ENCODE peak calls at places on chromosomes 4 and X, in five cellular contexts. One of them, this sample, is unnamed.

GRCh38 chr4:147735413-147736301 is 3.8 kb downstream of the ARHGAP10 start:
- DNase-seq in cardiac muscle cell: peak
- DNase-seq in heart right ventricle: no peak
- DNase-seq in choroid plexus epithelial cell: no peak
- DNase-seq in AG09309: no peak
- DNase-seq in this sample: no peak

GRCh38 chr4:52588771-52589591 is 70.1 kb downstream of the USP46 start:
- DNase-seq in cardiac muscle cell: peak
- DNase-seq in heart right ventricle: no peak
- DNase-seq in choroid plexus epithelial cell: peak
- DNase-seq in AG09309: peak
- DNase-seq in this sample: no peak

GRCh38 chr4:25837107-25837506 is 25.7 kb downstream of the SEL1L3 start:
- DNase-seq in cardiac muscle cell: no peak
- DNase-seq in heart right ventricle: no peak
- DNase-seq in choroid plexus epithelial cell: no peak
- DNase-seq in AG09309: no peak
- DNase-seq in this sample: no peak

GRCh38 chr4:677431-678293 is 3.3 kb downstream of the MYL5 start:
- DNase-seq in cardiac muscle cell: no peak
- DNase-seq in heart right ventricle: no peak
- DNase-seq in choroid plexus epithelial cell: no peak
- DNase-seq in AG09309: no peak
- DNase-seq in this sample: no peak

GRCh38 chr4:122900314-122900713 is 22.1 kb downstream of the NUDT6 start:
- DNase-seq in cardiac muscle cell: no peak
- DNase-seq in heart right ventricle: no peak
- DNase-seq in choroid plexus epithelial cell: no peak
- DNase-seq in AG09309: no peak
- DNase-seq in this sample: no peak

GRCh38 chr4:142402925-142403324 is 443.2 kb downstream of the INPP4B start:
- DNase-seq in cardiac muscle cell: peak
- DNase-seq in heart right ventricle: no peak
- DNase-seq in choroid plexus epithelial cell: no peak
- DNase-seq in AG09309: no peak
- DNase-seq in this sample: no peak

GRCh38 chr4:105679186-105679585 is 29.3 kb downstream of the INTS12 start:
- DNase-seq in cardiac muscle cell: no peak
- DNase-seq in heart right ventricle: no peak
- DNase-seq in choroid plexus epithelial cell: peak
- DNase-seq in AG09309: no peak
- DNase-seq in this sample: no peak

GRCh38 chr4:53186714-53187358 is 179.0 kb downstream of the SCFD2 start:
- DNase-seq in cardiac muscle cell: no peak
- DNase-seq in heart right ventricle: no peak
- DNase-seq in choroid plexus epithelial cell: no peak
- DNase-seq in AG09309: no peak
- DNase-seq in this sample: no peak

GRCh38 chr4:55386073-55386472 is 9.7 kb upstream of the TMEM165 start:
- DNase-seq in cardiac muscle cell: peak
- DNase-seq in heart right ventricle: no peak
- DNase-seq in choroid plexus epithelial cell: peak
- DNase-seq in AG09309: no peak
- DNase-seq in this sample: no peak

GRCh38 chr4:46266106-46266505 is 123.8 kb downstream of the GABRA2 start:
- DNase-seq in cardiac muscle cell: no peak
- DNase-seq in heart right ventricle: no peak
- DNase-seq in choroid plexus epithelial cell: no peak
- DNase-seq in AG09309: no peak
- DNase-seq in this sample: no peak

GRCh38 chrX:137195296-137195695 is 161.5 kb upstream of the GPR101 start:
- DNase-seq in cardiac muscle cell: no peak
- DNase-seq in heart right ventricle: no peak
- DNase-seq in choroid plexus epithelial cell: no peak
- DNase-seq in AG09309: no peak
- DNase-seq in this sample: no peak

GRCh38 chrX:137198040-137198439 is 164.2 kb upstream of the GPR101 start:
- DNase-seq in cardiac muscle cell: no peak
- DNase-seq in heart right ventricle: no peak
- DNase-seq in choroid plexus epithelial cell: no peak
- DNase-seq in AG09309: no peak
- DNase-seq in this sample: no peak

GRCh38 chrX:137195991-137196390 is 162.2 kb upstream of the GPR101 start:
- DNase-seq in cardiac muscle cell: peak
- DNase-seq in heart right ventricle: no peak
- DNase-seq in choroid plexus epithelial cell: peak
- DNase-seq in AG09309: no peak
- DNase-seq in this sample: no peak

DNA sequence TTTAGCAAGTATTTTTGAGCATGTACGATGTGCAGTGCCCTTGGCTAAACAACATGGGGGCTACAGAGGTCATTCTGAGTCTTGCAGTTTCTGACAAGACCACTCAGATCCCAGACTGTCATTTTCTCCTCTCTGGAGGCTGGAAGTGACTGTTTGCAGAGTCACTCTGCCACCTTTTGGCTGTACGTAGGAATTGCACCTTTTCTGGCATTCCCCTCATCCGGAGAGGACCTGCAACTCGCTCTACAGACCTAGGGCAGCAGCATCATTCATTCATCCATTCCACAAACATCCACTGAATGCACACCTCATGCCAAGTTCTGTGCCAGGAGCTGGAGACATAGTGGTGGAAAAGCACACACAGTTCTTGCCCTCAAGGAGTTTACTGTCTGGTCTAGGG is 160.4 kb upstream of the GPR101 start:
- DNase-seq in cardiac muscle cell: peak
- DNase-seq in heart right ventricle: peak
- DNase-seq in choroid plexus epithelial cell: peak
- DNase-seq in AG09309: no peak
- DNase-seq in this sample: no peak
- TF ChIP-seq CTCF in cardiac muscle cell: peak
- TF ChIP-seq CTCF in heart right ventricle: peak
- TF ChIP-seq CTCF in choroid plexus epithelial cell: peak
- TF ChIP-seq CTCF in AG09309: peak
- TF ChIP-seq CTCF in this sample: peak

DNA sequence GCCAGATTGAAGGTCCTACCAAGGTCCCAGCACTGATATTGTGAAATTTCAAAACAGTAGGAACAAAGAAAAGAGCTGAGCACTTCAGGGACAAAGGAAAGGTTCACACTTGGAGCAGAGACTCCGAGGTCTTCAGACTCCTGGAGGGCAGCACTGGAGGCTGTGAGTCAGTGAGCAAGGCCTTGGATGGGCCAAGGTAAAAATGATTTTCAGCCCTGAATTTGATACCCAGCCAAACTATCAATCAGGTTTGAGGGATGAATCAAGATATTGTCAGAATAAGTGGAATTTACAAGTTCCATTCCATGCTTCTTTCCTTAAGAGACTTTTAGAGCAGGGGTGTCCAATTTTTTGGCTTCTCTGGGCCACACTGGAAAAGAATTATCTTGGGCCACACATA is 111.7 kb downstream of the ADRA2C start:
- DNase-seq in cardiac muscle cell: no peak
- DNase-seq in heart right ventricle: no peak
- DNase-seq in choroid plexus epithelial cell: no peak
- DNase-seq in AG09309: no peak
- DNase-seq in this sample: no peak
- H3K4me3 ChIP-seq in cardiac muscle cell: no peak
- H3K4me3 ChIP-seq in heart right ventricle: no peak
- H3K4me3 ChIP-seq in choroid plexus epithelial cell: no peak
- H3K4me3 ChIP-seq in AG09309: no peak
- H3K4me3 ChIP-seq in this sample: no peak

GRCh38 chrX:11757397-11757728 is 674 bp upstream of the MSL3 start:
- DNase-seq in cardiac muscle cell: no peak
- DNase-seq in heart right ventricle: no peak
- DNase-seq in choroid plexus epithelial cell: no peak
- DNase-seq in AG09309: no peak
- DNase-seq in this sample: no peak

GRCh38 chrX:11756354-11757318 is 1.4 kb upstream of the MSL3 start:
- DNase-seq in cardiac muscle cell: no peak
- DNase-seq in heart right ventricle: no peak
- DNase-seq in choroid plexus epithelial cell: peak
- DNase-seq in AG09309: no peak
- DNase-seq in this sample: no peak

GRCh38 chrX:11759172-11759460 is 1.1 kb downstream of the MSL3 start:
- DNase-seq in cardiac muscle cell: no peak
- DNase-seq in heart right ventricle: no peak
- DNase-seq in choroid plexus epithelial cell: no peak
- DNase-seq in AG09309: no peak
- DNase-seq in this sample: no peak

GRCh38 chrX:11758400-11759171 is 549 bp downstream of the MSL3 start:
- DNase-seq in cardiac muscle cell: peak
- DNase-seq in heart right ventricle: peak
- DNase-seq in choroid plexus epithelial cell: peak
- DNase-seq in AG09309: peak
- DNase-seq in this sample: no peak

DNA sequence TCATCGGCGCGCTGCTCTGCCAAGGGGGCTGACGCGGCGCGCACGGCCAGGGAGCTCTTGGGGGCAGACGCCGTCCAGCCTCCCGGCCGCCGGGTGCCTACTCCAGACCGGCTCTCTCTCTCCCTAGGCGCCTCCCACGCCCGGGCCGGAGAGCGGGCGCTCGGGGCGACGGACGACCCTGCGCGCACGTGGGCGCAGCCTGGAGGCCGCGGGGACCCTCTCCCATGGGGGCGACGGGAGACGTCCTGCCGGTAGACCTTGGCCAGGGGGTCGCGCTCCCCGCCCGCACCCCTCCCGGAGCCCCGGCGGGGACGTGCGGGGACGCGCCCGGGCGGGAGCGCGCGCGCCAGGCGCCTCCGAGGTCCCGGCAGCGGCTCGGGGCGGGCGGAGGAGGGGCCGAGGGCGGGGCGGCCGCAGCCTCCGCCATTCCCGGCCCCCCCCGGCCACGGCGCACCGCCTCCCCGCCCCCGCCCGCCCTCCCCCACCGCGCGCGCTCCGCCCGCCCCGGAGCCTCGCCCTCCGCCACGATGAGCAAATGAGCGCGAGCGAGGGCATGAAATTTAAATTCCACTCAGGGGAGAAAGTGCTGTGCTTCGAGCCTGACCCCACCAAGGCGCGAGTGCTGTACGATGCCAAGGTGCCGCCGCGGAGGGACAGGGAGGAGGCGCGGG is at the start of gene MSL3:
- DNase-seq in cardiac muscle cell: peak
- DNase-seq in heart right ventricle: peak
- DNase-seq in choroid plexus epithelial cell: peak
- DNase-seq in AG09309: no peak
- DNase-seq in this sample: no peak
- TF ChIP-seq CTCF in cardiac muscle cell: no peak
- TF ChIP-seq CTCF in heart right ventricle: no peak
- TF ChIP-seq CTCF in choroid plexus epithelial cell: no peak
- TF ChIP-seq CTCF in AG09309: no peak
- TF ChIP-seq CTCF in this sample: no peak

DNA sequence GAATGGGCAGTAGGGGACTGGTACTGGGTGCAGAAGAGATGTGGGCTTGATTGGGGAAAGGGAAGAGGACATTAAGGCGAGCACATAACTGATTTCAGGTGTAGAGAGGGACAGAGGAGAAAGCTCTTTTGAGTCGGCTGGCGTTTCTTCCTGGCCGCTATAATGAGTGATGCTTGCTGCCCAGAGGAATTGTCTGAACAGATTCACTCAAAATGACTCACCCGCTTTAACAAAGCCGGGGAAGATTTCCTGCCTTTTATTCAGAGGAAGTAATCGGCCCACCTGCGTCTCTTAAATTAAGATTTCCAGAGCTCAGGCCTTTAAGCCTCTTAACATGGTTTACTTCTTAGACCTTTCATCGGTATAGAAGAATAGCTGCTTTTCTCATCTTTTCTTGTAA is 102.1 kb upstream of the AP1S2 start:
- DNase-seq in cardiac muscle cell: no peak
- DNase-seq in heart right ventricle: no peak
- DNase-seq in choroid plexus epithelial cell: peak
- DNase-seq in AG09309: peak
- DNase-seq in this sample: no peak
- H3K4me3 ChIP-seq in cardiac muscle cell: no peak
- H3K4me3 ChIP-seq in heart right ventricle: no peak
- H3K4me3 ChIP-seq in choroid plexus epithelial cell: no peak
- H3K4me3 ChIP-seq in AG09309: no peak
- H3K4me3 ChIP-seq in this sample: no peak

GRCh38 chr4:69060651-69061308 is 35.5 kb upstream of the UGT2B7 start:
- DNase-seq in cardiac muscle cell: no peak
- DNase-seq in heart right ventricle: no peak
- DNase-seq in choroid plexus epithelial cell: peak
- DNase-seq in AG09309: no peak
- DNase-seq in this sample: no peak
- TF ChIP-seq CTCF in cardiac muscle cell: no peak
- TF ChIP-seq CTCF in heart right ventricle: no peak
- TF ChIP-seq CTCF in choroid plexus epithelial cell: peak
- TF ChIP-seq CTCF in AG09309: no peak
- TF ChIP-seq CTCF in this sample: no peak

GRCh38 chr4:38320833-38321232 is 343.2 kb upstream of the KLF3 start:
- DNase-seq in cardiac muscle cell: no peak
- DNase-seq in heart right ventricle: no peak
- DNase-seq in choroid plexus epithelial cell: no peak
- DNase-seq in AG09309: no peak
- DNase-seq in this sample: no peak

GRCh38 chr4:38317238-38317637 is 346.8 kb upstream of the KLF3 start:
- DNase-seq in cardiac muscle cell: no peak
- DNase-seq in heart right ventricle: no peak
- DNase-seq in choroid plexus epithelial cell: no peak
- DNase-seq in AG09309: no peak
- DNase-seq in this sample: no peak

GRCh38 chr4:38319456-38320348 is 344.3 kb upstream of the KLF3 start:
- DNase-seq in cardiac muscle cell: peak
- DNase-seq in heart right ventricle: peak
- DNase-seq in choroid plexus epithelial cell: peak
- DNase-seq in AG09309: peak
- DNase-seq in this sample: peak

GRCh38 chr4:38320349-38320707 is 343.7 kb upstream of the KLF3 start:
- DNase-seq in cardiac muscle cell: no peak
- DNase-seq in heart right ventricle: no peak
- DNase-seq in choroid plexus epithelial cell: no peak
- DNase-seq in AG09309: no peak
- DNase-seq in this sample: no peak

GRCh38 chr4:38318737-38319455 is 345.1 kb upstream of the KLF3 start:
- DNase-seq in cardiac muscle cell: peak
- DNase-seq in heart right ventricle: peak
- DNase-seq in choroid plexus epithelial cell: peak
- DNase-seq in AG09309: peak
- DNase-seq in this sample: peak
- H3K4me3 ChIP-seq in cardiac muscle cell: no peak
- H3K4me3 ChIP-seq in heart right ventricle: no peak
- H3K4me3 ChIP-seq in choroid plexus epithelial cell: peak
- H3K4me3 ChIP-seq in AG09309: no peak
- H3K4me3 ChIP-seq in this sample: no peak

GRCh38 chrX:45956222-45956867 is 588.9 kb downstream of the ZNF674 start:
- DNase-seq in cardiac muscle cell: no peak
- DNase-seq in heart right ventricle: no peak
- DNase-seq in choroid plexus epithelial cell: no peak
- DNase-seq in AG09309: no peak
- DNase-seq in this sample: no peak

GRCh38 chrX:45954026-45954425 is 591.2 kb downstream of the ZNF674 start:
- DNase-seq in cardiac muscle cell: peak
- DNase-seq in heart right ventricle: no peak
- DNase-seq in choroid plexus epithelial cell: no peak
- DNase-seq in AG09309: no peak
- DNase-seq in this sample: no peak

DNA sequence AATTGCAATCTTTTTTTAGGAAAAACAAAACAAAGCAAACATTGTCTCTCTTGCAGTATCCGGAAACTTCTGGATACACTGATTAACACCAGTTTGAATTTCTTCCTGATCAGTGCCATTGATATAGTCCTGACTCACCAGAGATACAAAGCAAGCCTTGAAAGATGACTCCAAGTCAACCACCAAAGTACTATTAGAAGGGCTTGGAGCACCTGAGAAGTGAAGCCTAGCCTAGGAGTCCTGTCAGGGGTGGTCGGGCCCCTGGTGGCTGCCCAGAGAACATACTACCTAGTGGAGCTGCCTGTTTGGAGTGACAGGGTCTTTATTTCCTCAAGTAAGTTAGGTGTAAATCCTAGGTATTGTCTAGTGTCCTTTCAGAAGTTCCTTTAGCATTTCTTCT is 593.2 kb downstream of the ZNF674 start:
- DNase-seq in cardiac muscle cell: no peak
- DNase-seq in heart right ventricle: no peak
- DNase-seq in choroid plexus epithelial cell: no peak
- DNase-seq in AG09309: no peak
- DNase-seq in this sample: no peak
- TF ChIP-seq CTCF in cardiac muscle cell: no peak
- TF ChIP-seq CTCF in heart right ventricle: no peak
- TF ChIP-seq CTCF in choroid plexus epithelial cell: no peak
- TF ChIP-seq CTCF in AG09309: no peak
- TF ChIP-seq CTCF in this sample: no peak